ENCODE peak calls at places on chromosomes 4 and X, in ten cellular contexts. W is heart right ventricle; Z is A549; Y is ACHN; A is OCI-LY7; Q is stimulated activated CD4-positive, alpha-beta T cell treated with anti-CD3 and anti-CD28 coated beads, Interleukin-12 subunit alpha, Interleukin-12 subunit beta, amount 100 ng/mL, for 4 hours; U is lung microvascular endothelial cell; I is adrenal gland; R is B cell; F is COR-L47. K is an unnamed sample.

GRCh38 chr4:184854673-184855072 is 28.9 kb upstream of the ACSL1 start:
- DNase-seq in W (no peak), Z (no peak), Y (no peak), A (peak; percentile 14), Q (no peak), U (no peak), I (peak; percentile 16), R (peak; percentile 48), F (no peak), K (peak; percentile 84)

GRCh38 chr4:139085141-139085540 is 69.6 kb downstream of the NOCT start:
- DNase-seq in W (no peak), Z (no peak), Y (peak; percentile 24), A (peak; percentile 26), Q (no peak), U (peak; percentile 47), I (no peak), R (no peak), F (no peak), K (no peak)

GRCh38 chr4:22515145-22515887 is 550 bp downstream of the ADGRA3 start:
- DNase-seq in W (peak; percentile 61), Z (peak; percentile 74), Y (peak; percentile 70), A (no peak), Q (peak; percentile 32), U (peak; percentile 66), I (peak; percentile 76), R (peak; percentile 48), F (peak; percentile 56), K (peak; percentile 83)

GRCh38 chrX:29024813-29025342 is 437.6 kb downstream of the IL1RAPL1 start:
- DNase-seq in W (no peak), Z (no peak), Y (no peak), A (no peak), Q (no peak), U (no peak), I (no peak), R (no peak), F (no peak), K (no peak)

GRCh38 chr4:100649478-100649877 is 131.7 kb upstream of the EMCN start:
- DNase-seq in W (no peak), Z (no peak), Y (no peak), A (no peak), Q (no peak), U (peak; percentile 67), I (no peak), R (no peak), F (no peak), K (no peak)

GRCh38 chr4:124931050-124931449 is 218.5 kb upstream of the ANKRD50 start:
- DNase-seq in W (no peak), Z (no peak), Y (no peak), A (no peak), Q (no peak), U (no peak), I (no peak), R (no peak), F (no peak), K (no peak)

GRCh38 chr4:25578431-25578830 is 77.2 kb upstream of the SLC34A2 start:
- DNase-seq in W (no peak), Z (no peak), Y (no peak), A (no peak), Q (no peak), U (peak; percentile 2), I (no peak), R (no peak), F (no peak), K (no peak)

GRCh38 chrX:103531002-103531401 is 11.7 kb upstream of the RAB40A start:
- DNase-seq in W (no peak), Z (no peak), Y (no peak), A (no peak), Q (no peak), U (peak; percentile 2), I (no peak), R (no peak), F (no peak), K (no peak)

GRCh38 chrX:153450949-153451277 is 5.1 kb upstream of the TREX2 start:
- DNase-seq in W (no peak), Z (no peak), Y (no peak), A (no peak), Q (no peak), U (no peak), I (no peak), R (no peak), F (no peak), K (peak; percentile 33)

GRCh38 chrX:39667191-39667590 is 430.6 kb downstream of the BCOR start:
- DNase-seq in W (no peak), Z (no peak), Y (no peak), A (no peak), Q (no peak), U (no peak), I (no peak), R (no peak), F (no peak), K (no peak)

GRCh38 chrX:10797493-10797892 is 177.1 kb upstream of the MID1 start:
- DNase-seq in W (no peak), Z (no peak), Y (no peak), A (no peak), Q (no peak), U (peak; percentile 53), I (no peak), R (no peak), F (no peak), K (no peak)

GRCh38 chrX:3962511-3963350 is 249.3 kb upstream of the PRKX start:
- DNase-seq in W (no peak), Z (no peak), Y (peak; percentile 0), A (peak; percentile 25), Q (no peak), U (peak; percentile 7), I (no peak), R (no peak), F (no peak), K (no peak)

GRCh38 chr4:2712261-2712842 is 43.8 kb downstream of the TNIP2 start:
- DNase-seq in W (no peak), Z (no peak), Y (peak; percentile 24), A (peak; percentile 44), Q (no peak), U (peak; percentile 48), I (no peak), R (no peak), F (no peak), K (no peak)

GRCh38 chr4:86091201-86091600 is 268.7 kb downstream of the MAPK10 start:
- DNase-seq in W (no peak), Z (no peak), Y (no peak), A (no peak), Q (no peak), U (no peak), I (no peak), R (no peak), F (no peak), K (no peak)

GRCh38 chr4:72468904-72469502 is 100.0 kb downstream of the ADAMTS3 start:
- DNase-seq in W (no peak), Z (peak; percentile 0), Y (peak; percentile 48), A (peak; percentile 34), Q (no peak), U (peak; percentile 53), I (no peak), R (no peak), F (peak; percentile 23), K (no peak)

GRCh38 chr4:1137063-1137771 is 23.9 kb upstream of the RNF212 start:
- DNase-seq in W (no peak), Z (no peak), Y (no peak), A (no peak), Q (no peak), U (no peak), I (no peak), R (no peak), F (no peak), K (no peak)

GRCh38 chrX:40098264-40099045 is 697 bp upstream of the BCOR start:
- DNase-seq in W (no peak), Z (peak; percentile 52), Y (peak; percentile 57), A (peak; percentile 80), Q (no peak), U (peak; percentile 63), I (peak; percentile 56), R (peak; percentile 74), F (peak; percentile 42), K (no peak)

K was measured in cardiac septum.